ENCODE peak calls at places on chromosomes 7 and 10, in eight cellular contexts. D is fibroblast of lung, O is tibial artery, X is astrocyte, S is cardiac muscle cell, I is colonic mucosa, W is endodermal cell, F is tibial nerve. L is an unnamed sample.

GRCh38 chr10:43822509-43823236 is 174.0 kb upstream of the ZNF32 start:
- DNase-seq in W (no peak), X (no peak), O (no peak), I (no peak), D (no peak), S (no peak), F (no peak), L (no peak)

GRCh38 chr7:34837316-34837715 is 179.3 kb downstream of the NPSR1 start:
- DNase-seq in S (no peak), D (no peak), X (no peak), F (no peak), O (no peak), W (no peak), I (no peak), L (no peak)

GRCh38 chr7:156543699-156544098 is 96.9 kb upstream of the RNF32 start:
- DNase-seq in D (no peak), S (no peak), W (no peak), I (no peak), F (no peak), X (no peak), O (no peak), L (no peak)

GRCh38 chr10:68989317-68989990 is 851 bp downstream of the KIFBP start:
- DNase-seq in S (no peak), X (peak), O (peak), I (no peak), F (no peak), D (peak), W (no peak), L (no peak)

GRCh38 chr10:78763651-78764395 is 304.9 kb upstream of the ZMIZ1 start:
- DNase-seq in D (no peak), F (peak), I (no peak), S (no peak), O (peak), W (no peak), X (no peak), L (no peak)

GRCh38 chr10:17607603-17608332 is 9.4 kb downstream of the HACD1 start:
- DNase-seq in X (peak), S (peak), I (no peak), F (no peak), O (no peak), D (peak), W (peak), L (peak)

GRCh38 chr7:157337316-157338149 is 729 bp downstream of the DNAJB6 start:
- DNase-seq in X (peak), W (peak), D (peak), I (peak), S (peak), O (peak), F (peak), L (peak)

GRCh38 chr7:111210996-111211395 is 120.1 kb downstream of the LRRN3 start:
- DNase-seq in W (no peak), X (peak), F (no peak), O (no peak), D (peak), I (no peak), S (no peak), L (no peak)

GRCh38 chr7:26397786-26398435 is 106.2 kb downstream of the SNX10 start:
- DNase-seq in X (no peak), W (peak), D (no peak), O (no peak), I (peak), S (peak), F (no peak), L (peak)

GRCh38 chr10:20088302-20088701 is 272.1 kb downstream of the PLXDC2 start:
- DNase-seq in D (no peak), S (no peak), X (no peak), I (no peak), F (no peak), O (no peak), W (no peak), L (no peak)

GRCh38 chr10:6958254-6958653 is 378.2 kb upstream of the PRKCQ start:
- DNase-seq in X (no peak), D (no peak), I (no peak), F (no peak), O (no peak), S (peak), W (no peak), L (no peak)

GRCh38 chr7:99622596-99622995 is 5.8 kb downstream of the ZSCAN25 start:
- DNase-seq in W (no peak), O (peak), X (no peak), I (no peak), F (no peak), S (no peak), D (no peak), L (no peak)
- TF ChIP-seq CTCF in W (no peak), O (no peak), X (no peak), I (no peak), F (no peak), S (no peak), D (no peak), L (no peak)

GRCh38 chr7:49927581-49927980 is 154.1 kb downstream of the VWC2 start:
- DNase-seq in S (no peak), F (no peak), W (no peak), O (no peak), I (no peak), X (no peak), D (no peak), L (no peak)

GRCh38 chr7:49931627-49932026 is 158.2 kb downstream of the VWC2 start:
- DNase-seq in W (no peak), O (no peak), D (no peak), I (no peak), F (no peak), X (no peak), S (no peak), L (no peak)

GRCh38 chr7:49928787-49929186 is 155.3 kb downstream of the VWC2 start:
- DNase-seq in O (no peak), I (no peak), D (no peak), F (no peak), S (no peak), W (no peak), X (no peak), L (no peak)

DNA sequence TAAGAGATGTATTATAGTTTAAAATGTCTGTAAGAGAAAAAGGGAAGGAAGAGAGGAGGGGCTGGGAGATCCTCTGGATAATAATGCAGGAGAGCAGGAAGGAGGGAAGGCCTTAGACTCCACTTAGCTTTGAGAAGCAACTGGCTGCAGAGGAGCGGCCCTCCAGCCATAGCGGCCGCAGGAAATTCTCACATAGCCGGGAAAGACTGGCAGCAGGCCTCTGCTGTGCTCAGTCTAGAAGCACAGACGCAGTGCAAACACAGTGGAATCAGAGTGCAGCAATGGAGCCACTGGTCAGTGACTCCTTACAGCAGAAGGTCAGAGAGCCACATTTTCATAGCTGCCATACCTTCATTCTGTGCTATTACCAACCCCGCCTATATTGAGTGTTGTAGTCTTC is 153.3 kb downstream of the VWC2 start:
- DNase-seq in X (no peak), O (no peak), W (no peak), F (no peak), S (no peak), I (no peak), D (no peak), L (no peak)
- H3K27ac ChIP-seq in X (no peak), O (no peak), W (no peak), F (no peak), S (no peak), I (no peak), D (no peak), L (no peak)

DNA sequence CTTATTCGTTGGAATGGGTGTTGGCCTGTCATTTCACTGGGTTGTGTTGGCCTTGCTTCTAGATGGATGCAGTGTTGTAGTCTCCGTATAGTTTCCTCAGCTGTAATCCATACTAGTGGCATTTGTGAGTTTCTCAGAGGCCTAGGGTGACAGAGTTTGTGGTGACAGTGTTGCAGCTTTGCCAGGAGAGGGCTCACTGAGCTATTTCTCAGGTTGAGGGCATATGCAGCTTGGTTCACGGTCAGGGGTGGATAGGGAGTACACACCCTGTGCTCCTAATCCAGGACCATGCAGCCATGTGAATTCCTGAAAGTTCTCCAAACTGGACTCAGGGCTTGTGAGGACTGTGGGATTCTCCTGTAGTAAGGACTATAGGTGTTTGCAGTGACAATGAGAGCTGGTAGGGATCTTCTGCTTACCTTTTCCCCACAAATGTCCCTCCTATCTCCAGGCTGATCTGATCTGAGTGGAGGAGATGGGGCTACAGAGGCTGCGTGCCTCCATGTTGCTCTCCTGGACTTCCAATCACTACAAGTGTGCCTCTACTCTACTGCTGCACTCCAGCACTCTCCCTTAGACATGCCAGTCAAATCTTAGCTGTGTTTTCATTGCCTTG is 229.0 kb downstream of the STK31 start:
- DNase-seq in O (no peak), F (no peak), I (peak), S (peak), X (peak), D (peak), W (peak), L (no peak)
- TF ChIP-seq CTCF in O (no peak), F (no peak), I (peak), S (peak), X (peak), D (peak), W (peak), L (no peak)

DNA sequence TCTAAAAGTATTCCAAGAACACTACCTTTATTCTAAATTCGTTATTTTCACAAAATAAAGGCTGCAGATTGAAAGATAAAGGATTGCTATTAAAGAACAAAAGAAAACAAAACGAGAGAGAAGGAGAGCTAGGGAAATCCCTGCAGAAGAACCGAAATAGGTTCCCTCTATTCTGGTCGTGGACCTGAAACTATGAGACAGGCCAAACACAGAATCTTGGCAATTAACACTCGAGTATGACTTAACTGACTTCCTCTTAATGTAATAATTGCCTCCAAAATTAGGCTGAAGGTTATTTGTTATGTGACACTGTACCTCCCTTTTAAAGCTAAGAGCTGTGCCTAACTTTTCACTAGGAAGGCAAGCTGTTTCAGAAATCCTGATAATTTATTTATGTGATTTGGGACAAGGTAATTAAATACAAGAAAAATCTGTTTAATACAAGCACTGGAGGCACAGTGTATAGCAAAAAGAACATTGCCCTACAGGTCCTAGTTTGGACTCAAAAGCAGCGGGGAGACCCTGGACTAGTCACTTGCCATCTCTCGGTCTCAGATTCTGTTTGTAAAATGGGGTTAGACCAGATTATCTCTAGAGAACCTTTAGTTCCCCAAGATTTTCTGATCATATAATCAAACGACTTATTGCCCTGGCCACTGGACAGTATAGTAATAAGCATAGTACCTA is 11.6 kb downstream of the NAMPT start:
- DNase-seq in O (no peak), X (no peak), F (no peak), D (no peak), W (no peak), S (no peak), I (no peak), L (no peak)
- H3K27ac ChIP-seq in O (no peak), X (no peak), F (no peak), D (no peak), W (no peak), S (no peak), I (no peak), L (no peak)

GRCh38 chr10:3784510-3785250 is at the start of gene KLF6:
- DNase-seq in D (no peak), X (no peak), I (peak), S (no peak), W (no peak), F (no peak), O (peak), L (no peak)
- TF ChIP-seq CTCF in D (no peak), X (no peak), I (no peak), S (no peak), W (no peak), F (no peak), O (peak), L (no peak)

DNA sequence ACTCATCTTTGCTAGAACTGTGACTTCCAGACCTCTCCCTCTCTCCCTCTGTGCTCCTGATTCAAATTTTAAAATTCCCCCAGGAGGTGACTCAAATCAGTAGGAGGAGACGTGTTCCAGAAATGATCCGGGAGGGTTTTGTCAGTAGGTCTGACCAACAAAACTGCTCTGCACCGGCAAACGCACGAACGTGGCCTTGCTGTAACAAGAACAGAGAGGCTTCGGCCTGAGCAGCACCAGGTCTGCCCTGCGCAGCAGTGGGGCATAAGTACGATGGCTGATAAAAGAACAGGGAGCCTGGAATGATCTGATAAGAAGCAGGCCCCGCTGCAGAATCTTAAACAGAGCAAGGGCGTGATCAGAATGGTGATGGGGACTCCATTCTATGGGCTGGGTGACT is 152.7 kb upstream of the AUTS2 start:
- DNase-seq in X (no peak), F (no peak), S (no peak), O (no peak), W (no peak), I (no peak), D (no peak), L (no peak)
- H3K27ac ChIP-seq in X (no peak), F (no peak), S (no peak), O (no peak), W (no peak), I (no peak), D (no peak), L (no peak)

DNA sequence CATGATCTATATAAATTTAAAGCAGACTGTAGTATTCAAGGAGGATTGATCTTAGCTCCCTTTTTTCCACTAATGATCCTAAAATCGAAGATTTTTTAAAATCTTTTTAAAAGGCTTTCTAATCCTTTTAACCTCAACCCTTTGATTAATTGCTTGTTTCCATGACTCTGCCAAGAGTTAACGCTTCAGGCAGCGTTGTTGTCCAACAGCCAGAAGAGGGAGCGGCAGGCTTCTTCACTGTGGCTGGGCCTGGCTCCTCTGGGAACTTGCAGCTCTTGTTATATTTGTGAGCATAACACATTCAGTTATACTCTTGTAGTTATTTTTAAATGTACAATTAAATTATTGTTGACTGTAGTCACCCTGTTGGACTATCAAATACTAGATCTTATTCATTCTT is 26.3 kb downstream of the CRCP start:
- DNase-seq in D (peak), F (peak), W (peak), I (peak), X (peak), O (no peak), S (peak), L (peak)
- TF ChIP-seq CTCF in D (peak), F (peak), W (peak), I (peak), X (peak), O (peak), S (peak), L (peak)

DNA sequence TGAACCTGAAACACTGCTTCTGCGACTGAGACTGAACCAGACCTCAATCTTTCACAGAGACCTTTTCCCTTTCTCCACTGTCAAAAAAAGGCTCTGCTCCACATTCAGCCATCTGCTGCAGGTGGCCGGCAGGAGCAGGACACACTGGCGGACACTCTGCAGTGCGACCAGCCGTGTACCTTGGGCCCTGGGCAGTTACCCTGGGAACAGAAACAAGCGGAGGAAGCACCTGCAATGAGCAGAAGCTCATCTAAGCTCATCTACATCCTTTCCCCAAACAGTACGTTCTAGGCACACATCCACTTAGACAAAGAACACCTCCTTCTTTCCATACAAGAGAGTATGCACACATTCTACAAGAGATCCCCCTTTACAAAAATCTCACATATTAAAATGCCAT is 22.8 kb downstream of the VOPP1 start:
- DNase-seq in S (no peak), D (no peak), I (no peak), O (no peak), X (no peak), W (no peak), F (no peak), L (no peak)
- H3K27ac ChIP-seq in S (no peak), D (no peak), I (peak), O (no peak), X (no peak), W (no peak), F (peak), L (no peak)